ENCODE peak calls at places on chromosomes 6 and 20, in six cellular contexts. W, O, J, D, E and Z are unnamed samples.

GRCh38 chr6:104095661-104096416 is 763.9 kb downstream of the HACE1 start:
- DNase-seq in J (no peak), E (no peak), W (no peak), D (no peak), O (no peak), Z (no peak)

GRCh38 chr6:104623052-104623690 is 236.5 kb downstream of the HACE1 start:
- DNase-seq in O (peak), J (no peak), E (no peak), W (no peak), D (no peak), Z (no peak)

GRCh38 chr20:33276303-33277113 is 6.5 kb upstream of the BPIFB1 start:
- DNase-seq in E (no peak), O (no peak), D (no peak), J (no peak), W (no peak), Z (no peak)

GRCh38 chr6:107673076-107673494 is 151.0 kb downstream of the SCML4 start:
- DNase-seq in O (no peak), W (no peak), D (no peak), J (no peak), E (no peak), Z (no peak)

GRCh38 chr6:23775127-23775526 is 350.9 kb upstream of the NRSN1 start:
- DNase-seq in O (no peak), E (no peak), W (no peak), D (no peak), J (no peak), Z (no peak)

GRCh38 chr6:47276377-47276776 is 33.3 kb downstream of the TNFRSF21 start:
- DNase-seq in D (no peak), W (no peak), J (no peak), E (no peak), O (no peak), Z (no peak)

GRCh38 chr20:60206259-60206658 is 248.0 kb downstream of the CDH26 start:
- DNase-seq in D (no peak), J (peak), E (peak), W (peak), O (peak), Z (peak)

GRCh38 chr20:50634191-50634590 is 57.2 kb downstream of the RIPOR3 start:
- DNase-seq in J (no peak), E (no peak), O (no peak), W (no peak), D (no peak), Z (no peak)

GRCh38 chr6:42664718-42665117 is 57.7 kb downstream of the PRPH2 start:
- DNase-seq in J (no peak), D (no peak), O (no peak), E (no peak), W (no peak), Z (no peak)

GRCh38 chr20:64048402-64049044 is 916 bp downstream of the SOX18 start:
- DNase-seq in W (no peak), O (no peak), D (no peak), J (no peak), E (no peak), Z (no peak)

GRCh38 chr6:56649053-56649769 is 6.5 kb upstream of the DST start:
- DNase-seq in E (no peak), O (peak), D (no peak), J (no peak), W (peak), Z (no peak)

GRCh38 chr6:160261991-160262718 is 3.5 kb upstream of the SLC22A2 start:
- DNase-seq in E (no peak), W (no peak), J (no peak), D (no peak), O (no peak), Z (no peak)

GRCh38 chr20:11266571-11266970 is 592.8 kb upstream of the JAG1 start:
- DNase-seq in J (peak), O (no peak), E (no peak), W (no peak), D (no peak), Z (no peak)

GRCh38 chr20:63321148-63321831 is 28.3 kb downstream of the COL20A1 start:
- DNase-seq in J (no peak), D (no peak), E (no peak), O (peak), W (peak), Z (peak)

GRCh38 chr6:31718294-31718693 is 3.1 kb downstream of the LY6G6D start:
- DNase-seq in O (no peak), J (no peak), D (no peak), W (no peak), E (no peak), Z (no peak)

GRCh38 chr20:25021336-25021735 is 28.8 kb upstream of the APMAP start:
- DNase-seq in D (no peak), W (no peak), E (no peak), O (no peak), J (no peak), Z (no peak)

GRCh38 chr6:4355241-4355640 is 219.9 kb upstream of the ECI2 start:
- DNase-seq in O (peak), W (peak), D (no peak), J (peak), E (no peak), Z (peak)

GRCh38 chr6:143705564-143705963 is 27.8 kb downstream of the PHACTR2 start:
- DNase-seq in J (no peak), D (no peak), O (no peak), W (no peak), E (no peak), Z (no peak)

GRCh38 chr6:16205377-16206144 is 32.8 kb upstream of the GMPR start:
- DNase-seq in O (peak), E (peak), W (peak), J (no peak), D (no peak), Z (peak)

GRCh38 chr6:116363759-116364158 is 7.0 kb upstream of the DSE start:
- DNase-seq in W (peak), D (no peak), J (peak), E (no peak), O (peak), Z (peak)

GRCh38 chr6:52647199-52647598 is 23.7 kb upstream of the TMEM14A start:
- DNase-seq in E (no peak), D (no peak), O (peak), W (peak), J (no peak), Z (peak)

GRCh38 chr6:46925563-46926253 is 4.0 kb upstream of the ADGRF5 start:
- DNase-seq in O (peak), J (peak), E (no peak), W (peak), D (no peak), Z (peak)

GRCh38 chr6:88982720-88983119 is 19.3 kb upstream of the RNGTT start:
- DNase-seq in W (peak), E (peak), J (peak), O (peak), D (no peak), Z (peak)

GRCh38 chr20:1803216-1804128 is 91.7 kb upstream of the SIRPA start:
- DNase-seq in W (peak), D (no peak), E (peak), O (peak), J (peak), Z (peak)

GRCh38 chr20:32017711-32018251 is 7.5 kb downstream of the CCM2L start:
- DNase-seq in E (peak), O (no peak), J (peak), D (peak), W (no peak), Z (no peak)